ENCODE peak calls at places on chromosomes 11 and 22, in five cellular contexts. F, V, B, C and X are unnamed samples.

GRCh38 chr11:130327716-130328115 is 13.0 kb upstream of the ZBTB44 start:
- DNase-seq in F (no peak), V (no peak), B (no peak), C (no peak), X (no peak)

GRCh38 chr11:120296554-120296953 is 28.5 kb upstream of the TLCD5 start:
- DNase-seq in F (no peak), V (no peak), B (no peak), C (no peak), X (no peak)

GRCh38 chr11:74896311-74896710 is 52.6 kb downstream of the XRRA1 start:
- DNase-seq in F (no peak), V (no peak), B (no peak), C (no peak), X (no peak)

GRCh38 chr11:72058416-72059034 is 21.8 kb downstream of the NUMA1 start:
- DNase-seq in F (no peak), V (no peak), B (peak; percentile 40), C (no peak), X (no peak)

GRCh38 chr11:68282861-68283230 is 11.1 kb upstream of the C11orf24 start:
- DNase-seq in F (no peak), V (no peak), B (no peak), C (no peak), X (no peak)

GRCh38 chr22:32850591-32851517 is 49.3 kb downstream of the TIMP3 start:
- DNase-seq in F (no peak), V (no peak), B (peak; percentile 48), C (no peak), X (no peak)

GRCh38 chr22:50447576-50448551 is 27.0 kb downstream of the SBF1 start:
- DNase-seq in F (no peak), V (no peak), B (no peak), C (no peak), X (peak; percentile 30)

GRCh38 chr11:10909141-10909883 is 51.5 kb upstream of the ZBED5 start:
- DNase-seq in F (peak; percentile 39), V (no peak), B (peak; percentile 43), C (no peak), X (no peak)

GRCh38 chr11:130861902-130862552 is 54.3 kb downstream of the SNX19 start:
- DNase-seq in F (peak; percentile 97), V (no peak), B (peak; percentile 98), C (peak; percentile 83), X (peak; percentile 82)

GRCh38 chr22:23837911-23838685 is 708 bp downstream of the DERL3 start:
- DNase-seq in F (no peak), V (no peak), B (no peak), C (no peak), X (no peak)

GRCh38 chr11:61980783-61981541 is 13.5 kb upstream of the FTH1 start:
- DNase-seq in F (no peak), V (no peak), B (peak; percentile 19), C (no peak), X (no peak)

GRCh38 chr22:47449508-47450270 is 687.2 kb downstream of the TBC1D22A start:
- DNase-seq in F (no peak), V (no peak), B (no peak), C (no peak), X (no peak)

GRCh38 chr22:22728382-22728781 is 84.0 kb downstream of the GGTLC2 start:
- DNase-seq in F (peak; percentile 64), V (no peak), B (no peak), C (no peak), X (no peak)

GRCh38 chr22:30336752-30337460 is 10.2 kb upstream of the TBC1D10A start:
- DNase-seq in F (no peak), V (no peak), B (no peak), C (no peak), X (no peak)
- H3K36me3 ChIP-seq in F (peaks cover 75% of the 10 kb centered on the region), V (peaks cover 65% of the 10 kb centered on the region), B (peaks cover 95% of the 10 kb centered on the region), C (peaks cover 98% of the 10 kb centered on the region), X (peaks cover 96% of the 10 kb centered on the region)

DNA sequence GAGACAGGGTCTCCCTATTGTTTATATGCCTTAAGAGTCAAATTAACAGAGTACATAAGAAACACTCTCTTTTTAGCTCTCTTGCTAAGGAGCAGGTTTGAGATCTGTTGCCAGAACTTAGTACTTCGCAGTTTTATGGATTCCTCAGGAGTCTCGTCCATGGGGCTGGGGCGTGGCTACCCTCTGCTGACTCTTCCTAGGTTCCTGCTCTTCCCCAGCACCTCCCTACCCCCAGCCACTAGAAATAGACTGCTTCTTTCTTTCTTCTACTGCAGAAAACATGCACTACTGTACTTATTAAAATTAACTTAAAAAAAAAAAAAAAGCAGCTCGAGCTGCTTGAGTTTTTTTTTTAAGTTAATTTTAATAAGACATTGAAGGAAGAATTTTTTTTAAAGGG is 8.0 kb downstream of the FAM118B start:
- DNase-seq in F (no peak), V (no peak), B (no peak), C (no peak), X (no peak)
- H3K4me1 ChIP-seq in F (no peaks in the 10 kb centered on the region), V (peaks cover 5% of the 10 kb centered on the region), B (peaks cover 6% of the 10 kb centered on the region), C (no peaks in the 10 kb centered on the region), X (no peaks in the 10 kb centered on the region)

GRCh38 chr22:20993304-20994127 is 8.4 kb downstream of the THAP7 start:
- DNase-seq in F (no peak), V (no peak), B (no peak), C (no peak), X (no peak)

GRCh38 chr22:20991252-20992055 is 9.4 kb downstream of the LZTR1 start:
- DNase-seq in F (no peak), V (no peak), B (no peak), C (no peak), X (no peak)

GRCh38 chr22:20992456-20993303 is 9.2 kb downstream of the THAP7 start:
- DNase-seq in F (no peak), V (no peak), B (no peak), C (no peak), X (no peak)

GRCh38 chr22:20990184-20991180 is 8.4 kb downstream of the LZTR1 start:
- DNase-seq in F (no peak), V (no peak), B (no peak), C (no peak), X (no peak)

GRCh38 chr22:20992056-20992442 is 9.9 kb downstream of the THAP7 start:
- DNase-seq in F (no peak), V (no peak), B (no peak), C (no peak), X (no peak)
- H3K36me3 ChIP-seq in F (no peaks in the 10 kb centered on the region), V (peaks cover 3% of the 10 kb centered on the region), B (peaks cover 72% of the 10 kb centered on the region), C (peaks cover 21% of the 10 kb centered on the region), X (peaks cover 16% of the 10 kb centered on the region)

GRCh38 chr22:42887114-42887513 is 30.0 kb upstream of the ARFGAP3 start:
- DNase-seq in F (no peak), V (no peak), B (no peak), C (no peak), X (no peak)
- H3K4me1 ChIP-seq in F (no peaks in the 10 kb centered on the region), V (peaks cover 38% of the 10 kb centered on the region), B (no peaks in the 10 kb centered on the region), C (no peaks in the 10 kb centered on the region), X (no peaks in the 10 kb centered on the region)

DNA sequence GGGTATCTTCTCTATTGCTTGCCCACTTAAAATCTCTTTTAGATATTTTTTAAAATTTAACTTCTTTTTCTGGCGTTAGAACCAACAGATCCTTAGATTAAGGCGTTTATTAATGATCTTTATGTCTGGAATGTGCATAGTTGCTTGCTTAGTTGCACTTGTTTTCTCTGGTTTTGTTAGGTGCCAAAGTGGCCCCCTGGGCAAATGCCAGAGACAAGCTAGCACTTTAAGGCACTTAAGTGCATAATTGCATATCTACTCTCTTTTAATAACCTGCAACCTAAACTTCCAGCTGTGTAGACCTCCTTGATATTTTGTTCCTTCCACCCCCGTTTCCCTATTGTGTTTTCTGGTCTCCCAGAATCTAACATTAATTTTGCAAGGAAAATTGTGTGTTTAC is 3.3 kb downstream of the RBM4 start:
- DNase-seq in F (no peak), V (no peak), B (peak; percentile 19), C (no peak), X (no peak)
- H3K36me3 ChIP-seq in F (peaks cover 72% of the 10 kb centered on the region), V (peaks cover 18% of the 10 kb centered on the region), B (peaks cover 70% of the 10 kb centered on the region), C (peaks cover 69% of the 10 kb centered on the region), X (peaks cover 69% of the 10 kb centered on the region)

GRCh38 chr22:21621891-21622623 is 7.8 kb downstream of the YDJC start:
- DNase-seq in F (no peak), V (no peak), B (peak; percentile 13), C (no peak), X (no peak)
- H3K4me1 ChIP-seq in F (no peaks in the 10 kb centered on the region), V (no peaks in the 10 kb centered on the region), B (peaks cover 37% of the 10 kb centered on the region), C (peaks cover 5% of the 10 kb centered on the region), X (peaks cover 30% of the 10 kb centered on the region)

GRCh38 chr22:31275018-31275417 is 17.3 kb downstream of the PIK3IP1 start:
- DNase-seq in F (no peak), V (no peak), B (no peak), C (no peak), X (no peak)
- H3K36me3 ChIP-seq in F (peaks cover 2% of the 10 kb centered on the region), V (peaks cover 31% of the 10 kb centered on the region), B (peaks cover 60% of the 10 kb centered on the region), C (peaks cover 34% of the 10 kb centered on the region), X (peaks cover 16% of the 10 kb centered on the region)

DNA sequence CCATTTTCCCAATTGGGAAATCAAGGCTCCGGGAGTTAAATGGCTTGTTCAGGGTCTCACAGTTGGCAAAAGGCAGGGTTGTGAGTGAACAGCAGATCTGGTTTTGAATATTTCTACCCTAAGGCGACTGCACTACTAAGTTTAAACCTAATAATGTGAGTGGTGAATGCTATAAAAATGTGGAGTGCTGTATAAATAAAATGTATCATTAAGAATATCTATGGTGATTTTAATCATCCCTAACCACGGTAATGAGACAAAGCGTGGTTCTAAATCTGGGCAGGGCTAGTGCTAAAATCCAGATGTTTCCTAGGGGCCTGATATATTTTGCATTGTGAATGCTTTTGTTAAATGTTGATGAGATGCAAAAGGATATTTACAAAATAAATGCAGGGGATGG is 58.0 kb downstream of the TSPAN18 start:
- DNase-seq in F (no peak), V (no peak), B (no peak), C (no peak), X (no peak)
- H3K4me1 ChIP-seq in F (no peaks in the 10 kb centered on the region), V (no peaks in the 10 kb centered on the region), B (peaks cover 17% of the 10 kb centered on the region), C (no peaks in the 10 kb centered on the region), X (no peaks in the 10 kb centered on the region)